ENCODE peak calls at places on chromosome 13, in eight cellular contexts. E is KBM-7; H is cardiac fibroblast; O is NCI-H526 treated with DMSO at 0.1 percent for 48 hours; X is stimulated activated CD4-positive, alpha-beta T cell treated with anti-CD3 and anti-CD28 coated beads, Interleukin-1b, Interleukin-23, amount 100 ng/mL, for 1 hour; Q is ascending aorta; K is CD8-positive, alpha-beta memory T cell; W is ELR. Z is an unnamed sample.

GRCh38 chr13:114151031-114151430 is 18.6 kb upstream of the RASA3 start:
- DNase-seq in K (no peak), O (no peak), W (no peak), Q (no peak), H (no peak), E (no peak), X (no peak), Z (no peak)

GRCh38 chr13:101575591-101575990 is 123.1 kb downstream of the ITGBL1 start:
- DNase-seq in Q (no peak), W (peak; percentile 41), O (no peak), H (no peak), E (no peak), X (no peak), K (no peak), Z (no peak)

GRCh38 chr13:23098508-23098907 is 82.3 kb upstream of the SGCG start:
- DNase-seq in O (no peak), H (no peak), X (no peak), Q (no peak), K (no peak), E (no peak), W (no peak), Z (no peak)

GRCh38 chr13:110390572-110390971 is 83.5 kb downstream of the COL4A2 start:
- DNase-seq in H (peak; percentile 69), O (no peak), X (no peak), K (no peak), W (peak; percentile 99), Q (no peak), E (no peak), Z (no peak)

GRCh38 chr13:58953638-58954037 is 1210.1 kb downstream of the DIAPH3 start:
- DNase-seq in Q (no peak), E (peak; percentile 76), W (no peak), H (no peak), K (no peak), O (no peak), X (no peak), Z (no peak)

GRCh38 chr13:50910483-50910805 is 853 bp downstream of the RNASEH2B start:
- DNase-seq in W (peak; percentile 77), O (peak; percentile 59), K (no peak), H (peak; percentile 45), X (no peak), Q (no peak), E (peak; percentile 62), Z (no peak)

GRCh38 chr13:61286148-61286745 is 129.4 kb downstream of the PCDH20 start:
- DNase-seq in X (no peak), H (no peak), Q (no peak), O (no peak), E (peak; percentile 10), K (no peak), W (peak; percentile 0), Z (peak; percentile 59)

GRCh38 chr13:103246581-103247200 is 180.5 kb upstream of the SLC10A2 start:
- DNase-seq in K (no peak), W (no peak), E (no peak), X (no peak), Q (no peak), H (no peak), O (no peak), Z (no peak)

GRCh38 chr13:29496241-29496712 is 99.2 kb downstream of the SLC7A1 start:
- DNase-seq in W (no peak), O (no peak), X (no peak), Q (peak; percentile 36), H (peak; percentile 26), E (peak; percentile 95), K (no peak), Z (peak; percentile 15)

GRCh38 chr13:99916366-99917103 is 55.0 kb downstream of the ZIC5 start:
- DNase-seq in O (peak; percentile 63), W (peak; percentile 79), K (no peak), X (no peak), E (peak; percentile 86), H (peak; percentile 80), Q (no peak), Z (peak; percentile 35)

GRCh38 chr13:112705286-112705685 is 15.4 kb downstream of the ATP11A start:
- DNase-seq in O (no peak), E (no peak), W (no peak), K (no peak), H (no peak), X (no peak), Q (no peak), Z (no peak)

GRCh38 chr13:98856983-98857382 is 104.5 kb upstream of the SLC15A1 start:
- DNase-seq in Q (no peak), O (no peak), H (peak; percentile 31), E (no peak), W (no peak), K (no peak), X (no peak), Z (no peak)

GRCh38 chr13:110340812-110341444 is 33.8 kb downstream of the COL4A2 start:
- DNase-seq in E (no peak), K (no peak), X (no peak), W (peak; percentile 88), Q (peak; percentile 85), H (peak; percentile 91), O (no peak), Z (no peak)

GRCh38 chr13:61183670-61184069 is 232.0 kb downstream of the PCDH20 start:
- DNase-seq in E (no peak), Q (no peak), K (no peak), X (no peak), H (no peak), O (no peak), W (no peak), Z (no peak)

GRCh38 chr13:112693831-112694497 is 4.1 kb downstream of the ATP11A start:
- DNase-seq in K (no peak), H (peak; percentile 77), E (peak; percentile 64), O (no peak), X (no peak), Q (no peak), W (peak; percentile 32), Z (no peak)

GRCh38 chr13:39422845-39423565 is 180.0 kb downstream of the LHFPL6 start:
- DNase-seq in X (no peak), O (no peak), Q (no peak), K (no peak), H (peak; percentile 65), W (peak; percentile 9), E (no peak), Z (no peak)

GRCh38 chr13:27833206-27833605 is 40.9 kb downstream of the GSX1 start:
- DNase-seq in X (no peak), Q (no peak), K (no peak), W (no peak), E (no peak), H (no peak), O (no peak), Z (no peak)